ENCODE peak calls at places on chromosomes 4 and X, in five cellular contexts. H, M, V, Y and F are unnamed samples.
A peak's percentile ranks its signal among the peaks of the same experiment; 100 is the strongest.

GRCh38 chrX:149909324-149910177 is 19.8 kb upstream of the HSFX4 start:
- DNase-seq in H (no peak), M (no peak), V (no peak), Y (peak; percentile 76), F (no peak)

GRCh38 chrX:38561126-38561868 is at the start of gene TSPAN7:
- DNase-seq in H (peak; percentile 70), M (peak; percentile 96), V (peak; percentile 83), Y (peak; percentile 43), F (peak; percentile 67)

GRCh38 chr4:107094332-107094731 is 58.2 kb upstream of the DKK2 start:
- DNase-seq in H (no peak), M (no peak), V (no peak), Y (peak; percentile 11), F (peak; percentile 27)

GRCh38 chrX:39676434-39676833 is 421.3 kb downstream of the BCOR start:
- DNase-seq in H (no peak), M (no peak), V (no peak), Y (peak; percentile 4), F (no peak)

GRCh38 chr4:157887316-157887715 is 285.5 kb downstream of the GASK1B start:
- DNase-seq in H (no peak), M (no peak), V (no peak), Y (no peak), F (no peak)

GRCh38 chrX:110531873-110532272 is 173.2 kb downstream of the RTL9 start:
- DNase-seq in H (no peak), M (no peak), V (no peak), Y (no peak), F (no peak)

GRCh38 chr4:4613641-4614286 is 71.9 kb upstream of the STX18 start:
- DNase-seq in H (no peak), M (no peak), V (no peak), Y (no peak), F (no peak)

GRCh38 chrX:44061940-44062339 is 88.8 kb upstream of the NDP start:
- DNase-seq in H (no peak), M (no peak), V (no peak), Y (no peak), F (no peak)

GRCh38 chr4:40750461-40751258 is 905 bp downstream of the NSUN7 start:
- DNase-seq in H (no peak), M (no peak), V (no peak), Y (peak; percentile 1), F (no peak)

GRCh38 chr4:151228196-151229119 is 48.5 kb upstream of the PRSS48 start:
- DNase-seq in H (no peak), M (no peak), V (no peak), Y (no peak), F (no peak)

GRCh38 chr4:123870283-123870876 is 473.8 kb downstream of the SPRY1 start:
- DNase-seq in H (no peak), M (no peak), V (no peak), Y (no peak), F (no peak)

GRCh38 chrX:17590892-17591740 is 146.2 kb upstream of the SCML1 start:
- DNase-seq in H (peak; percentile 45), M (no peak), V (peak; percentile 42), Y (peak; percentile 64), F (peak; percentile 23)

GRCh38 chrX:129472116-129472515 is 51.2 kb downstream of the SMARCA1 start:
- DNase-seq in H (no peak), M (no peak), V (no peak), Y (peak; percentile 23), F (no peak)

GRCh38 chr4:109408711-109409110 is 24.9 kb upstream of the SEC24B start:
- DNase-seq in H (no peak), M (no peak), V (no peak), Y (peak; percentile 6), F (no peak)

GRCh38 chrX:17923546-17923945 is 62.4 kb upstream of the RAI2 start:
- DNase-seq in H (no peak), M (no peak), V (no peak), Y (no peak), F (no peak)

GRCh38 chr4:81589191-81589720 is 117.5 kb upstream of the RASGEF1B start:
- DNase-seq in H (no peak), M (no peak), V (no peak), Y (no peak), F (no peak)

GRCh38 chr4:15755321-15755750 is 22.8 kb upstream of the CD38 start:
- DNase-seq in H (no peak), M (no peak), V (no peak), Y (peak; percentile 69), F (no peak)

GRCh38 chrX:40156472-40157227 is 58.9 kb upstream of the BCOR start:
- DNase-seq in H (no peak), M (peak; percentile 53), V (peak; percentile 65), Y (no peak), F (no peak)

DNA sequence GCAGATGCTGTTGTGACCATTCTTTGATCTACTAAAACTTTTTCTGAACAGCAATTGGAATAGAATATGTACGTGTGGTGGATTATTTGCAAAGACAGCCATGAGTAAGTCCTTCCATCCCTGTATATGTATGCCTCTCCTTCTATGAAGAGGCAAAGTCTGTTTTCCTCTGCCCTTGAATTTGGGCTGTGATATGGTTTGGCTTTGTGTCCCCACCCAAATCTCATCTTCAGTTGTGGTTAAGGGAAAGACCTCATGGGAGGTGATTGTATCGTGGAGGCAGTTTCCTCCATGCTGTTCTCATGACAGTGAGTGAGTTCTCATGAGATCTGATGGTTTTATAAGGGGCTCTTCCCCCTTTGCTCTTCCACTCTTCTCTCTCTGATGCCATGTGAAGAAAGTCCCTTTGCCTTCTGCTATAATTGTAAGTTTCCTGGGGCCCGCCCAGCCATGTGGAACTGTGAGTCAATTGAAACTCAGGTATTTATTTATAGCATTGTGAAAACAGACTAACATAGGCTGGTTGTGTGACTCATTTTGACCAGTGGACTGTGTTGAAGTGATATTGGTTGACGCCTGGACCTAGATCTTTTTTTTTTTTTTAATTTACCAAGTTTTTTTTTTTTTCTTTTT is 108.3 kb upstream of the CAMK2D start:
- DNase-seq in H (peak; percentile 14), M (no peak), V (no peak), Y (peak; percentile 90), F (peak; percentile 32)
- TF ChIP-seq CTCF in H (no peak), M (no peak), V (no peak), Y (no peak), F (no peak)

DNA sequence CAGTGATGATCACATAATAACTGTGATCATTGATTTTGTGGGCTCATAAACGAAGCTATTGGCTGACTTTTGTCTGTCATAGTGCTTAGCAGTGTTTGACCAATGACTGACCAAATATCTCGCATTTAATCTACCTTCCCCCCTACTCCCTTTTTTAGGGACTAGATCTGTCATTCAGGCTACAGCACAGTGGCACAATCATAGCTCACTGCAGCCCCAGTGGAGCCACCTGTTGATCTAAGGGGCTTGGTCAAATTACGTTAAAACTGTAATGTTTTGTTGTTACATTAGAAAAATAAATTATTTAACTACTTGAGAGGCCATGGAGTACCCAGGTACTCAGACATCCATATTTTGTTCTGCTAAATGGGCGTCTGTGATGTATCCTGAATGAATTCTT is 1.5 kb downstream of the FUNDC2 start:
- DNase-seq in H (no peak), M (no peak), V (no peak), Y (peak; percentile 1), F (no peak)
- TF ChIP-seq CTCF in H (peak; percentile 15), M (no peak), V (no peak), Y (peak; percentile 4), F (peak; percentile 7)

DNA sequence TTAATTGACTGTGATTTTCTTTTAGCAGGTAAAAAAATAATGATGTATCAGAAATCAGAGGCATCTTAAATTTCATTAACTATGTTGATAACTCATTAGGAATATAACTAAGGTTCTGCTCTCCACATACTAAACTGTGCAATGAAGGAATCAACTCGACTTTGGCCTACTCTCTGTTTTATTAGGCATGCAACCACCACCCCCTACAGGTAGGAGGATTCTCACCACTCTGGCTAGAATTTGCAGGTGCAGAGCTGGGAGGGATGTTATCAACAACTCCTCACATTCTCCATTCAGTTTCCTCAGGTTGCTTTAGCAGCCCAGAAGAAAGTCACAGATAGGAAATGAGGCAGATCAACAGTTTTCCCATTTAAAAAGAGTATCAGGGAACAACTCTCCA is 160.1 kb downstream of the COX18 start:
- DNase-seq in H (no peak), M (no peak), V (peak; percentile 18), Y (peak; percentile 14), F (no peak)
- TF ChIP-seq CTCF in H (no peak), M (peak; percentile 60), V (peak; percentile 51), Y (peak; percentile 36), F (no peak)

GRCh38 chrX:10884246-10884645 is 226.9 kb upstream of the HCCS start:
- DNase-seq in H (no peak), M (no peak), V (no peak), Y (no peak), F (no peak)
- TF ChIP-seq CTCF in H (no peak), M (no peak), V (no peak), Y (no peak), F (no peak)

GRCh38 chrX:50432760-50433377 is 37.8 kb downstream of the DGKK start:
- DNase-seq in H (no peak), M (no peak), V (no peak), Y (no peak), F (no peak)
- TF ChIP-seq CTCF in H (no peak), M (no peak), V (no peak), Y (no peak), F (no peak)

DNA sequence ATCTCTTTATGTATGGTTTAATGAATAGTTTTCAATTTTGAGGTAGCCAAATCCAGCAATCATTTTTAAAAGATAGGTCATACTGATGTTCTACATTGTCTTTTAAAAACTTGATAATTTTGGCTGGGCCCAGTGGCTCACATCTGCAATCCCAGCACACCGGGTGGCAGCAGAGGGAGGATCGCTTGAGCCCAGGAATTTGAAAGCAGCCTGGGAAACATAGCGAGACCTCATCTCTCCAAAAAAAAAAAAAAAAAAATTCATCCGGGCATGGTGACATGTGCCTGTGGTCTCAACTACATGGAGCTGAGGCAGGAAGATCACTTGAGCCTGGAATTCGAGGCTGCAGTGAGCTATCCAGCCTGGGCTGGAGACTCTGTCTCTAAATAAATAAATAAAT is 419.8 kb downstream of the GALNTL6 start:
- DNase-seq in H (no peak), M (no peak), V (no peak), Y (no peak), F (no peak)
- TF ChIP-seq CTCF in H (no peak), M (no peak), V (peak; percentile 18), Y (peak; percentile 25), F (no peak)

GRCh38 chr4:87224036-87224923 is 3.9 kb upstream of the KLHL8 start:
- DNase-seq in H (no peak), M (no peak), V (peak; percentile 53), Y (no peak), F (no peak)

GRCh38 chr4:87216469-87216868 is 3.9 kb downstream of the KLHL8 start:
- DNase-seq in H (no peak), M (no peak), V (no peak), Y (peak; percentile 9), F (no peak)

GRCh38 chr4:87220094-87220831 is at the start of gene KLHL8:
- DNase-seq in H (peak; percentile 96), M (peak; percentile 99), V (peak; percentile 87), Y (peak; percentile 87), F (peak; percentile 96)

DNA sequence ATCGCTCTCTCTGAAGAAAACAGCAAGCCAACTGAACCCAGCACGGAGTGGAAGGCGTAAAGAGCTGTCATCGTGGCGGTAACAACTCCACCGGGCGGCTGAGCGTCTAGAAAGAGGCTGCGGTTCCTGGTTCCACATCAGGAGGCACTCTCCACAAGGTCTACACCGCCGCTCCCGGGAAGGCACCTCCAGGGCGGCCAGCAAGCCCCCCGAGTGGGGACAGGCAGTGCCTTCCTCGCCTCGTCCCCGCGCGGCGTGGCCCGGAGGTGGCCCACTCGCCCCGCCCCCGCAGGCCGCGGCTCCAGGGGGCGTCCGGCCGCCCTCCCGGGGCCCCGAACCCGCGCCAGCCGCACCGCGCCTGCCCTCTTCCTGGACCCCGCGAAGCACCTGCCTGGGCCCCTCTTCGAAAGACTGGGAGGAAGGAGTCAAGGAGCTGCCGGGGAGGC is 747 bp downstream of the KLHL8 start:
- DNase-seq in H (peak; percentile 53), M (peak; percentile 90), V (peak; percentile 48), Y (no peak), F (peak; percentile 62)
- TF ChIP-seq CTCF in H (peak; percentile 6), M (peak; percentile 46), V (peak; percentile 36), Y (peak; percentile 41), F (no peak)

GRCh38 chr4:136687118-136687517 is 845.2 kb downstream of the PCDH18 start:
- DNase-seq in H (no peak), M (no peak), V (peak; percentile 47), Y (no peak), F (no peak)
- TF ChIP-seq CTCF in H (no peak), M (no peak), V (peak; percentile 67), Y (no peak), F (no peak)